ENCODE peak calls at places on chromosomes 4 and X, in four cellular contexts. O, A, E and M are unnamed samples.

GRCh38 chr4:153222162-153222789 is 18.0 kb downstream of the TRIM2 start:
- DNase-seq in E (no peak), A (no peak), O (no peak), M (peak; percentile 60)

GRCh38 chrX:12693754-12694153 is 97.5 kb upstream of the PRPS2 start:
- DNase-seq in E (no peak), A (no peak), O (no peak), M (no peak)

GRCh38 chrX:45771560-45772340 is 571.1 kb upstream of the DIPK2B start:
- DNase-seq in E (no peak), O (no peak), A (no peak), M (no peak)

GRCh38 chrX:40543661-40544328 is 37.0 kb upstream of the ATP6AP2 start:
- DNase-seq in O (peak; percentile 65), A (peak; percentile 19), E (no peak), M (no peak)

GRCh38 chr4:37858877-37859276 is 32.0 kb upstream of the TBC1D1 start:
- DNase-seq in O (no peak), E (no peak), A (no peak), M (no peak)

GRCh38 chr4:42915484-42915883 is 23.0 kb downstream of the GRXCR1 start:
- DNase-seq in O (no peak), E (no peak), A (no peak), M (no peak)

GRCh38 chrX:149131780-149132179 is 373.3 kb downstream of the IDS start:
- DNase-seq in E (no peak), A (no peak), O (no peak), M (no peak)

GRCh38 chr4:26192921-26193894 is 127.6 kb upstream of the RBPJ start:
- DNase-seq in E (no peak), O (no peak), A (no peak), M (no peak)

GRCh38 chr4:1794809-1795303 is 1.8 kb downstream of the FGFR3 start:
- DNase-seq in A (no peak), E (no peak), O (no peak), M (peak; percentile 42)

GRCh38 chr4:128353791-128354190 is 66.2 kb upstream of the PGRMC2 start:
- DNase-seq in O (no peak), A (no peak), E (no peak), M (no peak)

GRCh38 chrX:71872542-71873458 is 37.8 kb upstream of the NHSL2 start:
- DNase-seq in O (no peak), E (no peak), A (no peak), M (no peak)

GRCh38 chrX:23333842-23334535 is 660 bp upstream of the PTCHD1 start:
- DNase-seq in E (no peak), O (no peak), A (no peak), M (peak; percentile 52)

GRCh38 chr4:184383497-184384055 is 90.8 kb downstream of the IRF2 start:
- DNase-seq in O (peak; percentile 10), A (peak; percentile 27), E (no peak), M (no peak)

GRCh38 chr4:38298868-38299713 is 338.9 kb downstream of the PTTG2 start:
- DNase-seq in E (no peak), O (no peak), A (no peak), M (no peak)

DNA sequence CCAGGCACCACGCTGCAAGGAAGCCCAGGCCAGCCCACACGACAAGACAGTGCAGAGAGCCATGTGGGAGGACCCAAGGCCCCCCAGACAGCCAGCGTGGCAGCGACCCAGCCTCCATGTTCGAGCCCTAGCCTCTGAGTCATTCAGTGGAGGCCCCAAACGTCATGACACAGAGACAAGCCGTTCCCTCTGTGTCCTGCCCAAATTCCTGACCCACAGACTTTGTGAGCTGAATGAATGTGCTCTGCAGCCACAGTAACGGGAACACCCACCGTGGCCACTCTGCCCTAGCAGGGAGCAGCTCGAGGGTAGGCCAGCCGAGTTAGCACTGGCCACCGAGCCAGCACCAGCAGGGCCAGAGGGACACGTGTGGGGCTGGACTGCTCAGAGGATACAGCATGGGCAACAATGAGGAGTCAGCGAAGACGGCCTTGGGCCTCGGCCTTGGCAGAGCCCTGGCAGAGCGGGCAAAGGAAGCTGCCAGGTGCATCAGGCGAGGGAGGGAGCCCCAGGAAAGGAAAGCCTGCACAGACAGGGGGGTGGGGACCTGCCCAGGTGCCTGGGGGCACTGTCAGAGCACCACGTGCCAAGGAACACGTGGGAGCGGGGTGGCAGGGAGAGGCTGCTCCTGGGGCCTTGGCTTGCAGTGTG is 8.6 kb downstream of the BLOC1S4 start:
- DNase-seq in A (no peak), O (no peak), E (no peak), M (no peak)
- TF ChIP-seq JUN in A (no peak), O (no peak), E (no peak), M (no peak)

DNA sequence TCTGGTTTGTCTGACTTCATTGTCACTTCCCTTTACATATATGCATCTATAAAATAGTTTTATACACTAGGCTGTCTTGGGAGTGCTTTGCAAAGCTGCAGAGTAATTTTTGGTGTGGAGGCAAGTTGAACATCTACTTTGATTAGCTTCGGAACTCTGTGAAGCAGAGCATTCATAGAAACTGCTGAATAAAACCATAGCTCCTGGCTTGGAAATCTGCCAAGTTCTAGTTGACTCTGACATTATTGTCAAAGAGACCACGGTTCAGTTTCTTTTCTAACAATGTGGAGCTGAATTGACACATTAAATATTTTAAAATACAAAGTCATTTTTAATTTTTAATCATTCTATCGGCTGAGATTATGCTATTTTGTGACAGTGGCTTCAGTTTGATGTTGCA is 335.0 kb downstream of the BMPR1B start:
- DNase-seq in A (no peak), E (no peak), O (peak; percentile 2), M (no peak)
- TF ChIP-seq ATF3 in A (no peak), E (no peak), O (no peak), M (no peak)

DNA sequence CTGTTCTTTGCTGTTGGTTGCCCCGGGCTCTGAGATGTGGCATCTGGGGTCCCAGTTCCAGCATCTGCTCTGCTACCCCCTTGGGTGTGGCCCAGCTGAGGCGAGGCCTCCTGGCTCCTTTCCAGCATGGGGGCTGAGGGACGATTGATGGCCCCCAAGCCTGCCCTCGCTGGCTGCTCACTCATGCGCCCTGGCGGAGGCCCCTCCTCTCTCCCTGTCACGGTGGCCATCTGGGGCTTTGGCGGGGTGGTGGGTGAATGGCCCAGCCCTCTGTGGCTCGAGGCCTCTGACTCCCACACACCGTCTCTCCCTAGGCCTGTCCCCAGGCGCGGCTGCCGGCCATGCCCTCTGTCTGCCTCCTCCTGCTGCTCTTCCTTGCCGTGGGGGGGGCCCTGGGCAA is 1.8 kb downstream of the PLXNA3 start:
- DNase-seq in O (peak; percentile 62), E (no peak), A (no peak), M (no peak)
- TF ChIP-seq JUN in O (no peak), E (no peak), A (no peak), M (no peak)

GRCh38 chr4:126124817-126125216 is 810.1 kb downstream of the FAT4 start:
- DNase-seq in O (no peak), A (no peak), E (no peak), M (no peak)
- TF ChIP-seq ATF3 in O (no peak), A (no peak), E (no peak), M (no peak)